ENCODE peak calls at places on chromosomes 16 and 17, in five cellular contexts. One of them, this sample, is unnamed.

GRCh38 chr16:66851166-66851964 is 7.2 kb downstream of the CA7 start:
- DNase-seq in HepG2: no peak
- DNase-seq in GM12892: no peak
- DNase-seq in H1: no peak
- DNase-seq in GM12878: no peak
- DNase-seq in this sample: no peak

GRCh38 chr17:1882836-1883235 is 53.0 kb downstream of the RPA1 start:
- DNase-seq in HepG2: peak
- DNase-seq in GM12892: no peak
- DNase-seq in GM12878: no peak
- DNase-seq in H1: peak
- DNase-seq in this sample: peak

GRCh38 chr17:67359960-67360817 is 6.2 kb downstream of the PSMD12 start:
- DNase-seq in H1: no peak
- DNase-seq in GM12892: no peak
- DNase-seq in HepG2: no peak
- DNase-seq in GM12878: no peak
- DNase-seq in this sample: peak

GRCh38 chr16:2530629-2531318 is 434 bp downstream of the CEMP1 start:
- DNase-seq in GM12878: no peak
- DNase-seq in GM12892: no peak
- DNase-seq in H1: no peak
- DNase-seq in HepG2: no peak
- DNase-seq in this sample: no peak

GRCh38 chr17:62653831-62654829 is 26.7 kb downstream of the MRC2 start:
- DNase-seq in GM12878: no peak
- DNase-seq in HepG2: no peak
- DNase-seq in H1: no peak
- DNase-seq in GM12892: no peak
- DNase-seq in this sample: no peak

GRCh38 chr17:2830678-2831077 is 34.4 kb downstream of the RAP1GAP2 start:
- DNase-seq in H1: no peak
- DNase-seq in GM12878: no peak
- DNase-seq in HepG2: no peak
- DNase-seq in GM12892: no peak
- DNase-seq in this sample: no peak

GRCh38 chr17:27533874-27534815 is 77.9 kb downstream of the KSR1 start:
- DNase-seq in GM12892: no peak
- DNase-seq in H1: no peak
- DNase-seq in GM12878: no peak
- DNase-seq in HepG2: no peak
- DNase-seq in this sample: no peak

GRCh38 chr16:31568577-31569359 is 41.1 kb downstream of the AHSP start:
- DNase-seq in GM12892: no peak
- DNase-seq in H1: peak
- DNase-seq in HepG2: no peak
- DNase-seq in GM12878: no peak
- DNase-seq in this sample: no peak

GRCh38 chr17:80812362-80813088 is 179.1 kb upstream of the CHMP6 start:
- DNase-seq in HepG2: no peak
- DNase-seq in GM12892: no peak
- DNase-seq in GM12878: no peak
- DNase-seq in H1: no peak
- DNase-seq in this sample: no peak

GRCh38 chr17:82244413-82245140 is 15.7 kb downstream of the SLC16A3 start:
- DNase-seq in H1: no peak
- DNase-seq in GM12878: no peak
- DNase-seq in GM12892: no peak
- DNase-seq in HepG2: no peak
- DNase-seq in this sample: no peak

GRCh38 chr17:58491510-58492045 is 3.4 kb upstream of the HSF5 start:
- DNase-seq in HepG2: no peak
- DNase-seq in GM12878: no peak
- DNase-seq in GM12892: no peak
- DNase-seq in H1: peak
- DNase-seq in this sample: no peak

GRCh38 chr17:6696906-6697305 is 16.3 kb downstream of the SLC13A5 start:
- DNase-seq in HepG2: no peak
- DNase-seq in H1: no peak
- DNase-seq in GM12878: no peak
- DNase-seq in GM12892: no peak
- DNase-seq in this sample: no peak

GRCh38 chr16:11255737-11256656 is at the start of gene SOCS1:
- DNase-seq in GM12892: peak
- DNase-seq in GM12878: no peak
- DNase-seq in H1: peak
- DNase-seq in HepG2: peak
- DNase-seq in this sample: peak

GRCh38 chr16:30658731-30659506 is 688 bp downstream of the FBRS start:
- DNase-seq in GM12878: peak
- DNase-seq in GM12892: peak
- DNase-seq in HepG2: peak
- DNase-seq in H1: peak
- DNase-seq in this sample: peak

GRCh38 chr16:3744018-3744417 is 26.7 kb upstream of the TRAP1 start:
- DNase-seq in GM12892: no peak
- DNase-seq in H1: no peak
- DNase-seq in HepG2: no peak
- DNase-seq in GM12878: no peak
- DNase-seq in this sample: no peak

GRCh38 chr16:430904-431303 is 5.5 kb downstream of the RAB11FIP3 start:
- DNase-seq in H1: no peak
- DNase-seq in GM12892: no peak
- DNase-seq in GM12878: no peak
- DNase-seq in HepG2: no peak
- DNase-seq in this sample: no peak

GRCh38 chr17:35376245-35376644 is 2.8 kb upstream of the SLFN11 start:
- DNase-seq in GM12878: no peak
- DNase-seq in GM12892: no peak
- DNase-seq in H1: no peak
- DNase-seq in HepG2: no peak
- DNase-seq in this sample: no peak

DNA sequence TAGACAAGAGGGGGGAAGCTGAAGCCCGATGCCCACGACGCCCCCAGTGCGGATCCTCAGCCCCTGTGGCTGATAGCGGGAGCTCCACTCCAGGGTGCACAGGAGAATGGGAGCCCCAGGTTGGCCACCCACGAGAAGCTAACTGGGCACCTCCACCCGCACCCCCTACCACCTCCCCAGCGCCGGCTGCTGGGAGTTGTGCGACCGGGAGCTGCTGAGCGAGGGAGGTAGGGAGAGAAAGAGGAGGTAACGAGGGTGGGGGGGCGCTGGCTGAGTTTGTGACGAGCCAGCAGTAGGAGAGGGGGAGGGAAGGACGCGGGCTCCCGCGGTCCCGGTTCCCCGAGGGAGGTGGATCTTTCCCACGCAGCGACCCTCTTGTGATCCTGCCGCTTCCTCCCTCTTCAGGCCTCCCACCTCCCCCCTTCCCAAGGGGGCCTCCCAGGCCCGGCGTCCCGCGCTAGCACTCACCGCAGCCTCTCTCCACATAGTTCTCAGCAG is at the start of gene GRIN2A:
- DNase-seq in GM12878: no peak
- DNase-seq in H1: no peak
- DNase-seq in GM12892: no peak
- DNase-seq in HepG2: no peak
- DNase-seq in this sample: no peak
- TF ChIP-seq POLR2A in GM12878: no peak
- TF ChIP-seq POLR2A in H1: no peak
- TF ChIP-seq POLR2A in GM12892: no peak
- TF ChIP-seq POLR2A in HepG2: no peak
- TF ChIP-seq POLR2A in this sample: no peak

GRCh38 chr17:14622622-14623101 is 321.8 kb downstream of the HS3ST3B1 start:
- DNase-seq in GM12892: no peak
- DNase-seq in HepG2: no peak
- DNase-seq in H1: no peak
- DNase-seq in GM12878: no peak
- DNase-seq in this sample: no peak

GRCh38 chr17:14616508-14616907 is 315.6 kb downstream of the HS3ST3B1 start:
- DNase-seq in H1: no peak
- DNase-seq in HepG2: no peak
- DNase-seq in GM12892: no peak
- DNase-seq in GM12878: no peak
- DNase-seq in this sample: no peak

GRCh38 chr17:14619821-14620220 is 318.9 kb downstream of the HS3ST3B1 start:
- DNase-seq in H1: no peak
- DNase-seq in HepG2: no peak
- DNase-seq in GM12892: no peak
- DNase-seq in GM12878: no peak
- DNase-seq in this sample: no peak

DNA sequence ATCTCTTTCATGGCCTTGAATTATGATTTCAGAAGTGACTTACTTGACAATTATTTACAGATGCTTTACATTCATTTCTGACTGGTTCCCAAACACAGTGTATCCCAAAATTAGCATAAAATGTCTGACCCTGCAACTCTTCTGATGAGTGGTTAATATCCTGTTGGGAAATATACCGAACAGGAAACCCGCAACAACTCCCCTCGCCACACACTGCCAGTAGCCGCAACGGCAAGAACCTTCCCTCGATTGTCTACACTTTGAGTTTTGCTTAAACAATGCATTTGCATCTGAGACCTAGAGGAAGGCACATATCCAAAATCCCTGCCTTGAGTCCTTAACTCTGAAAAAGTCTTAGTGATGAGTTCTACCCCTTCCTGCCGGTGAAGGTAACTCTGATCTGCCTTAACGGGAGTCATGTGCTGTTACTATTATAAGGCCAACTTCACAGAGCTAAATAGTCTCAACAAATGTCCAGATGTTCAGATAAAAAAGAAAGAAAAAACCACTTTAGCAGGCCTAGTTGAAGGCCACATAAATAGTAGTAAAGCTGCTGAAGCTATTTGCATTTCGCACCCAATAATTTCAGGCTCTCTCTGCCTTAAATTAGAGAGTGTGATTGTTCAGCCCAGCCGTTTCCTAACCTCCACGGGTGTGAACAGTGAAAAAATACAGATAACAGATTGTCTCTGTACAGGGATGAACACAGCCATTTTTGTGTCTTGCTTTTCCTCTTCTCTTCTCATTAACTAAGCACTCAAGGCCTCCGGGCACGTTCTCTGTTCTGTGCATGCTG is 321.1 kb downstream of the HS3ST3B1 start:
- DNase-seq in GM12878: no peak
- DNase-seq in HepG2: no peak
- DNase-seq in GM12892: no peak
- DNase-seq in H1: no peak
- DNase-seq in this sample: no peak
- TF ChIP-seq POLR2AphosphoS5 in GM12878: no peak
- TF ChIP-seq POLR2AphosphoS5 in HepG2: no peak
- TF ChIP-seq POLR2AphosphoS5 in GM12892: no peak
- TF ChIP-seq POLR2AphosphoS5 in H1: no peak
- TF ChIP-seq POLR2AphosphoS5 in this sample: no peak

GRCh38 chr17:4892063-4892410 is 7.3 kb upstream of the C17orf107 start:
- DNase-seq in GM12892: no peak
- DNase-seq in GM12878: no peak
- DNase-seq in HepG2: no peak
- DNase-seq in H1: no peak
- DNase-seq in this sample: no peak
- TF ChIP-seq TAF1 in GM12892: no peak
- TF ChIP-seq TAF1 in GM12878: no peak
- TF ChIP-seq TAF1 in HepG2: no peak
- TF ChIP-seq TAF1 in H1: no peak
- TF ChIP-seq TAF1 in this sample: no peak

DNA sequence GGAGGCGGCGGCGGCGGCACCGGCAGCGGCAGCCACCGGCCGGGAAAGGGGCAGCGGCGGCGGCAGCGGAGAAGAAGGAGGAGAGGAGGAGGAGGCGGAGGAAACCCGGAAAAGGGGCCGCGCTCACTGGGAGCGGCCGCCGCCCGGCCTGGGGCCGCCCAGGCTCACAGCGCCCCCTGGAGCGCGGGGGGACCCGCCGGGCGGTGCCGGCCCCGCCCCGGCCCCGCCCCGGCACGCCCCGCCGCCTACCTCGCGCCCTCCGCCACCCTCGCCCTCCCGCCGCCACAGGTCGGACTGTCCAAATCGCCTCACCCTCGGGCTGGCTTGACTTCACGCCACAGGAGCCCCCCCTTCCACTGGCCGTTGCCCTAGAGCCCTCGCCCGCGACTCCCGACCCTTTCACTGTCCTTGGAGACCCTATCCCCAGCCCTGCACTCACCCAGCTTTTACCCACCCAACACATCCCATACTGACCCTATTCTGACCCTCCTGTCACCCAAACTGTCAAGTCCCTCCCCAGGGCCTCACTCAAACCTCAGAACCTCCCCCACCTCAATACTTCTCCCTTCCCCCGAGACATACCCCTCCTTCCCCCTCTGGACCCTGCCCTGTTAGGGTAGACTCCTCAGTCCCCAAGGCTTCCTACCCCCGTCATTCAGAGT is at the start of gene CSNK2A2:
- DNase-seq in HepG2: peak
- DNase-seq in GM12892: peak
- DNase-seq in GM12878: no peak
- DNase-seq in H1: peak
- DNase-seq in this sample: peak
- TF ChIP-seq POLR2A in HepG2: peak
- TF ChIP-seq POLR2A in GM12892: peak
- TF ChIP-seq POLR2A in GM12878: peak
- TF ChIP-seq POLR2A in H1: no peak
- TF ChIP-seq POLR2A in this sample: no peak

GRCh38 chr17:30104575-30105339 is 11.9 kb upstream of the NSRP1 start:
- DNase-seq in GM12878: peak
- DNase-seq in GM12892: peak
- DNase-seq in HepG2: peak
- DNase-seq in H1: peak
- DNase-seq in this sample: no peak
- TF ChIP-seq POLR2AphosphoS5 in GM12878: no peak
- TF ChIP-seq POLR2AphosphoS5 in GM12892: no peak
- TF ChIP-seq POLR2AphosphoS5 in HepG2: no peak
- TF ChIP-seq POLR2AphosphoS5 in H1: peak
- TF ChIP-seq POLR2AphosphoS5 in this sample: no peak

GRCh38 chr17:77291591-77292386 is 151.0 kb downstream of the SEC14L1 start:
- DNase-seq in H1: no peak
- DNase-seq in GM12878: no peak
- DNase-seq in GM12892: no peak
- DNase-seq in HepG2: no peak
- DNase-seq in this sample: no peak
- TF ChIP-seq TAF1 in H1: no peak
- TF ChIP-seq TAF1 in GM12878: no peak
- TF ChIP-seq TAF1 in GM12892: no peak
- TF ChIP-seq TAF1 in HepG2: no peak
- TF ChIP-seq TAF1 in this sample: no peak

GRCh38 chr17:45277992-45278391 is 16.1 kb upstream of the SPATA32 start:
- DNase-seq in GM12878: no peak
- DNase-seq in GM12892: no peak
- DNase-seq in H1: no peak
- DNase-seq in HepG2: no peak
- DNase-seq in this sample: no peak
- TF ChIP-seq POLR2A in GM12878: no peak
- TF ChIP-seq POLR2A in GM12892: no peak
- TF ChIP-seq POLR2A in H1: no peak
- TF ChIP-seq POLR2A in HepG2: no peak
- TF ChIP-seq POLR2A in this sample: no peak

This sample was measured in GM12891.